ENCODE peak calls at places on chromosomes 3 and 15, in nine cellular contexts. One of them, this sample, is unnamed. For H3K9me3, the result is how much of the 10 kb centered on the place peaks cover.

GRCh38 chr3:39323454-39323853 is 6.1 kb upstream of the CCR8 start:
- DNase-seq in uterus: no peak
- DNase-seq in HepG2: no peak
- DNase-seq in CD8-positive, alpha-beta T cell: no peak
- DNase-seq in AG04450: no peak
- DNase-seq in tibial artery: no peak
- DNase-seq in BE2C: no peak
- DNase-seq in NT2/D1: no peak
- DNase-seq in RWPE2: no peak
- DNase-seq in this sample: no peak

GRCh38 chr15:89898628-89899302 is 5.0 kb upstream of the AP3S2 start:
- DNase-seq in uterus: no peak
- DNase-seq in HepG2: peak
- DNase-seq in CD8-positive, alpha-beta T cell: peak
- DNase-seq in AG04450: no peak
- DNase-seq in tibial artery: no peak
- DNase-seq in BE2C: peak
- DNase-seq in NT2/D1: peak
- DNase-seq in RWPE2: peak
- DNase-seq in this sample: peak

GRCh38 chr3:38738630-38739395 is 77.2 kb downstream of the SCN10A start:
- DNase-seq in uterus: no peak
- DNase-seq in HepG2: peak
- DNase-seq in CD8-positive, alpha-beta T cell: no peak
- DNase-seq in AG04450: no peak
- DNase-seq in tibial artery: peak
- DNase-seq in BE2C: peak
- DNase-seq in NT2/D1: peak
- DNase-seq in RWPE2: no peak
- DNase-seq in this sample: no peak

GRCh38 chr3:190258634-190259033 is 63.6 kb downstream of the CLDN1 start:
- DNase-seq in uterus: no peak
- DNase-seq in HepG2: peak
- DNase-seq in CD8-positive, alpha-beta T cell: no peak
- DNase-seq in AG04450: no peak
- DNase-seq in tibial artery: no peak
- DNase-seq in BE2C: no peak
- DNase-seq in NT2/D1: no peak
- DNase-seq in RWPE2: no peak
- DNase-seq in this sample: no peak

GRCh38 chr3:165233521-165234195 is 37.5 kb upstream of the SLITRK3 start:
- DNase-seq in uterus: no peak
- DNase-seq in HepG2: no peak
- DNase-seq in CD8-positive, alpha-beta T cell: no peak
- DNase-seq in AG04450: no peak
- DNase-seq in tibial artery: no peak
- DNase-seq in BE2C: no peak
- DNase-seq in NT2/D1: no peak
- DNase-seq in RWPE2: no peak
- DNase-seq in this sample: no peak

GRCh38 chr3:173096140-173096539 is 44.9 kb downstream of the SPATA16 start:
- DNase-seq in uterus: no peak
- DNase-seq in HepG2: no peak
- DNase-seq in CD8-positive, alpha-beta T cell: no peak
- DNase-seq in AG04450: no peak
- DNase-seq in tibial artery: no peak
- DNase-seq in BE2C: no peak
- DNase-seq in NT2/D1: no peak
- DNase-seq in RWPE2: no peak
- DNase-seq in this sample: no peak

GRCh38 chr15:70062321-70062956 is 35.3 kb downstream of the TLE3 start:
- DNase-seq in uterus: peak
- DNase-seq in HepG2: no peak
- DNase-seq in CD8-positive, alpha-beta T cell: no peak
- DNase-seq in AG04450: peak
- DNase-seq in tibial artery: peak
- DNase-seq in BE2C: peak
- DNase-seq in NT2/D1: no peak
- DNase-seq in RWPE2: no peak
- DNase-seq in this sample: no peak

GRCh38 chr3:147423601-147424324 is 14.6 kb downstream of the ZIC1 start:
- DNase-seq in uterus: no peak
- DNase-seq in HepG2: no peak
- DNase-seq in CD8-positive, alpha-beta T cell: no peak
- DNase-seq in AG04450: no peak
- DNase-seq in tibial artery: no peak
- DNase-seq in BE2C: no peak
- DNase-seq in NT2/D1: no peak
- DNase-seq in RWPE2: no peak
- DNase-seq in this sample: no peak

GRCh38 chr3:71984843-71985594 is 200.1 kb upstream of the PROK2 start:
- DNase-seq in uterus: no peak
- DNase-seq in HepG2: no peak
- DNase-seq in CD8-positive, alpha-beta T cell: no peak
- DNase-seq in AG04450: no peak
- DNase-seq in tibial artery: no peak
- DNase-seq in BE2C: no peak
- DNase-seq in NT2/D1: no peak
- DNase-seq in RWPE2: no peak
- DNase-seq in this sample: no peak

GRCh38 chr15:96052572-96053038 is 277.9 kb upstream of the NR2F2 start:
- DNase-seq in uterus: no peak
- DNase-seq in HepG2: no peak
- DNase-seq in CD8-positive, alpha-beta T cell: no peak
- DNase-seq in AG04450: no peak
- DNase-seq in tibial artery: no peak
- DNase-seq in BE2C: no peak
- DNase-seq in NT2/D1: no peak
- DNase-seq in RWPE2: no peak
- DNase-seq in this sample: no peak

GRCh38 chr15:100810831-100811230 is 68.8 kb upstream of the ALDH1A3 start:
- DNase-seq in uterus: no peak
- DNase-seq in HepG2: no peak
- DNase-seq in CD8-positive, alpha-beta T cell: no peak
- DNase-seq in AG04450: no peak
- DNase-seq in tibial artery: no peak
- DNase-seq in BE2C: no peak
- DNase-seq in NT2/D1: no peak
- DNase-seq in RWPE2: no peak
- DNase-seq in this sample: no peak
- H3K9me3 ChIP-seq in uterus: under half
- H3K9me3 ChIP-seq in HepG2: under half
- H3K9me3 ChIP-seq in CD8-positive, alpha-beta T cell: under half
- H3K9me3 ChIP-seq in AG04450: under half
- H3K9me3 ChIP-seq in tibial artery: under half
- H3K9me3 ChIP-seq in BE2C: under half
- H3K9me3 ChIP-seq in NT2/D1: under half
- H3K9me3 ChIP-seq in RWPE2: under half
- H3K9me3 ChIP-seq in this sample: under half

DNA sequence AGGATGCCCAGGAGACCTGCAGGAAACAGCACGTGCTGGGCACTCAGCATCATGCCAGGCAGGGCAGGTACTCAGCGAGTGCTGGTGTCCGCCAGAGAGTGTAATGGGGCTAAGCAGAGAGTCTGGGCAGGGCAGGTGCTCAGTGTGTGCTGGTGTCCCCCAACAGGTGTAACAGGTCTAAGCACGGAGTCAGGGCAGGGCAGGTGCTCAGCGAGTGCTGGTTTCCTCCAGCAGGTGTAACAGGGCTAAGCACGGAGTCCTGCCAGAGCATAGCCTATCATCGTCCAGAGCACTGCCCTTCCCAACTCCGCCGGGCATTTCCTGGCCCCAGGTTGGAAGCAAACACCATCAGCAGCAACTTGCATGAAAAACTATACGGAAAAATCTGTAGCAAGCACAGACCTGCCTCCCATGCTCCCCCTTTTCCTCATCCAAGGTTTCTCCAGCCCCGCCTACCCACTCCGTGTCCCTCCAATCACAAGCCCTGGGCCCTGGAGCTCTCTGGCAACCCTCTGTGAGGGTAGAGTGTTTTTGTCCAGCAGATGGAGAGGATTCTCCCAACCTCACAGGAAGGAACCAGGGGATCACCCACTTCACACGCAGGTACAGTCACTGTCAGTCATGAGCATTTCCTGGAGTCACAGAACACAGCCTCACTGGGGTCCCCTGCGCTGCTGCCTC is 302.6 kb downstream of the OCA2 start:
- DNase-seq in uterus: no peak
- DNase-seq in HepG2: no peak
- DNase-seq in CD8-positive, alpha-beta T cell: no peak
- DNase-seq in AG04450: no peak
- DNase-seq in tibial artery: no peak
- DNase-seq in BE2C: no peak
- DNase-seq in NT2/D1: no peak
- DNase-seq in RWPE2: no peak
- DNase-seq in this sample: no peak
- H3K9me3 ChIP-seq in uterus: under half
- H3K9me3 ChIP-seq in HepG2: under half
- H3K9me3 ChIP-seq in CD8-positive, alpha-beta T cell: under half
- H3K9me3 ChIP-seq in AG04450: under half
- H3K9me3 ChIP-seq in tibial artery: under half
- H3K9me3 ChIP-seq in BE2C: under half
- H3K9me3 ChIP-seq in NT2/D1: under half
- H3K9me3 ChIP-seq in RWPE2: under half
- H3K9me3 ChIP-seq in this sample: under half

GRCh38 chr3:136891934-136892855 is 30.2 kb downstream of the NCK1 start:
- DNase-seq in uterus: no peak
- DNase-seq in HepG2: no peak
- DNase-seq in CD8-positive, alpha-beta T cell: no peak
- DNase-seq in AG04450: no peak
- DNase-seq in tibial artery: no peak
- DNase-seq in BE2C: no peak
- DNase-seq in NT2/D1: no peak
- DNase-seq in RWPE2: no peak
- DNase-seq in this sample: no peak
- H3K9me3 ChIP-seq in uterus: under half
- H3K9me3 ChIP-seq in HepG2: under half
- H3K9me3 ChIP-seq in CD8-positive, alpha-beta T cell: under half
- H3K9me3 ChIP-seq in AG04450: under half
- H3K9me3 ChIP-seq in tibial artery: under half
- H3K9me3 ChIP-seq in BE2C: under half
- H3K9me3 ChIP-seq in NT2/D1: under half
- H3K9me3 ChIP-seq in RWPE2: under half
- H3K9me3 ChIP-seq in this sample: under half

DNA sequence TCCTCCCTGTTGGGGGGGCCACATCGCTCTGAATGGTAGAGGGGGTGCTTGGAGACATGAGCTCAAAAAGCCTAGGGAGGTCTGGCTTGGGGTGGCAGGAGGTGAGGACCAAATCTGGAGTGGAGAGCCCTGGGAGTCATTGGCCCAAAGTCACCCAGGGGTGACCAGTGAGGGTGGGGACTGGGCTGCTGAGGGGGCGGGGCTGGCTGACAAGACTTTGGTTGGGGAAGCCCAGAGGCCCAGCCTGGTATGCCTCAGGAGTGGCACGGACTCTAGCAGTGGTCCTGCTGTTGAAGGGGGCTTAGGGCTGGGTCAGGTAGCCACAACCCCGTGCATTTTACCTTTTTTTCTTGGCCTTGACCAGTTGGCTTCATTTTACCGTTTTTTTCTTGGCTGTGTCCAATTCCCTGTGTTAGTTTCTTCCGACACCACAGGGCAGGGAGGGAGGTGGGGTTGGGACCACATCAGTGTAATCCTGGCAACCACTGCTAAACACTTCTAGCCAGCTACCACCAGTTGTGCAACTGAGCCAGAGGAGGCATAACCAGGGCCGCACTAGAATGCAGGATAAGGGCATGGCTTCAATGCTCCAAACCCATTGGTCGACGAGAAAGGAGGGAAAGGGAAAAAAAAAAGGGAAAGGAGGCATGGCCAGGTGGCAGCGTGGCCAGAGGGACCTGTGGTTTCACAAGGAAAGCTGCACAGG is 105.3 kb upstream of the C2CD4B start:
- DNase-seq in uterus: no peak
- DNase-seq in HepG2: no peak
- DNase-seq in CD8-positive, alpha-beta T cell: no peak
- DNase-seq in AG04450: no peak
- DNase-seq in tibial artery: no peak
- DNase-seq in BE2C: no peak
- DNase-seq in NT2/D1: no peak
- DNase-seq in RWPE2: no peak
- DNase-seq in this sample: no peak
- H3K9me3 ChIP-seq in uterus: under half
- H3K9me3 ChIP-seq in HepG2: under half
- H3K9me3 ChIP-seq in CD8-positive, alpha-beta T cell: under half
- H3K9me3 ChIP-seq in AG04450: under half
- H3K9me3 ChIP-seq in tibial artery: under half
- H3K9me3 ChIP-seq in BE2C: under half
- H3K9me3 ChIP-seq in NT2/D1: under half
- H3K9me3 ChIP-seq in RWPE2: under half
- H3K9me3 ChIP-seq in this sample: under half